ENCODE peak calls at places on chromosomes 5 and 9, in six cellular contexts. F is H1, K is H9, Z is IMR-90, Q is mesenchymal stem cell, H is neuronal stem cell. L is an unnamed sample.
A peak's percentile ranks its signal among the peaks of the same experiment; 100 is the strongest.

GRCh38 chr9:133534346-133535284 is at the start of gene ADAMTSL2:
- DNase-seq in F (no peak), K (peak; percentile 71), Z (peak; percentile 56), Q (peak; percentile 72), H (peak; percentile 44), L (no peak)

GRCh38 chr5:73747696-73748380 is 121.8 kb downstream of the ARHGEF28 start:
- DNase-seq in F (no peak), K (no peak), Z (no peak), Q (no peak), H (no peak), L (no peak)

GRCh38 chr9:124954255-124954654 is 13.4 kb upstream of the GOLGA1 start:
- DNase-seq in F (no peak), K (no peak), Z (peak; percentile 1), Q (no peak), H (no peak), L (no peak)

GRCh38 chr9:113633782-113634596 is 170.5 kb downstream of the RGS3 start:
- DNase-seq in F (no peak), K (no peak), Z (peak; percentile 36), Q (no peak), H (no peak), L (no peak)

GRCh38 chr5:140106101-140106500 is 7.8 kb upstream of the PURA start:
- DNase-seq in F (no peak), K (no peak), Z (no peak), Q (no peak), H (no peak), L (peak; percentile 9)

GRCh38 chr9:78001946-78002731 is 29.5 kb downstream of the GNAQ start:
- DNase-seq in F (no peak), K (no peak), Z (peak; percentile 34), Q (no peak), H (no peak), L (peak; percentile 25)

GRCh38 chr5:172488221-172488620 is 33.9 kb upstream of the SH3PXD2B start:
- DNase-seq in F (no peak), K (no peak), Z (no peak), Q (no peak), H (no peak), L (no peak)

GRCh38 chr5:80703291-80703690 is 48.5 kb upstream of the DHFR start:
- DNase-seq in F (no peak), K (no peak), Z (no peak), Q (no peak), H (no peak), L (peak; percentile 32)

GRCh38 chr5:150317048-150318003 is 14.6 kb upstream of the ARSI start:
- DNase-seq in F (no peak), K (peak; percentile 55), Z (peak; percentile 95), Q (peak; percentile 98), H (no peak), L (peak; percentile 97)

GRCh38 chr9:129322641-129323375 is 144.7 kb upstream of the IER5L start:
- DNase-seq in F (no peak), K (peak; percentile 21), Z (no peak), Q (no peak), H (no peak), L (no peak)

GRCh38 chr5:142925795-142926194 is 155.6 kb downstream of the ARHGAP26 start:
- DNase-seq in F (no peak), K (no peak), Z (peak; percentile 91), Q (peak; percentile 20), H (no peak), L (no peak)

GRCh38 chr5:146890733-146891440 is 12.3 kb upstream of the PPP2R2B start:
- DNase-seq in F (no peak), K (no peak), Z (no peak), Q (peak; percentile 5), H (no peak), L (no peak)

GRCh38 chr9:71326360-71326759 is 204.9 kb upstream of the TRPM3 start:
- DNase-seq in F (no peak), K (no peak), Z (no peak), Q (no peak), H (no peak), L (no peak)

GRCh38 chr5:151023047-151023615 is 2.7 kb downstream of the GPX3 start:
- DNase-seq in F (no peak), K (no peak), Z (peak; percentile 40), Q (no peak), H (no peak), L (no peak)

GRCh38 chr5:176407456-176408244 is 8.7 kb downstream of the CLTB start:
- DNase-seq in F (no peak), K (no peak), Z (no peak), Q (no peak), H (no peak), L (no peak)

GRCh38 chr9:74783408-74783807 is 104.3 kb downstream of the TRPM6 start:
- DNase-seq in F (no peak), K (no peak), Z (peak; percentile 69), Q (peak; percentile 24), H (no peak), L (peak; percentile 73)

GRCh38 chr9:106954974-106955850 is 92.2 kb downstream of the ZNF462 start:
- DNase-seq in F (no peak), K (no peak), Z (no peak), Q (no peak), H (no peak), L (no peak)

GRCh38 chr5:172110921-172111873 is 76.8 kb downstream of the STK10 start:
- DNase-seq in F (no peak), K (peak; percentile 45), Z (peak; percentile 56), Q (peak; percentile 83), H (no peak), L (peak; percentile 55)

GRCh38 chr5:138829341-138829740 is 45.8 kb downstream of the LRRTM2 start:
- DNase-seq in F (no peak), K (no peak), Z (peak; percentile 31), Q (peak; percentile 58), H (no peak), L (no peak)

GRCh38 chr9:130539473-130540223 is 39.7 kb upstream of the FUBP3 start:
- DNase-seq in F (no peak), K (no peak), Z (peak; percentile 54), Q (no peak), H (no peak), L (peak; percentile 72)

GRCh38 chr9:136848393-136849037 is 694 bp upstream of the PHPT1 start:
- DNase-seq in F (no peak), K (no peak), Z (no peak), Q (no peak), H (peak; percentile 27), L (peak; percentile 42)

GRCh38 chr5:142095651-142096330 is 12.8 kb upstream of the NDFIP1 start:
- DNase-seq in F (no peak), K (no peak), Z (no peak), Q (no peak), H (no peak), L (no peak)

DNA sequence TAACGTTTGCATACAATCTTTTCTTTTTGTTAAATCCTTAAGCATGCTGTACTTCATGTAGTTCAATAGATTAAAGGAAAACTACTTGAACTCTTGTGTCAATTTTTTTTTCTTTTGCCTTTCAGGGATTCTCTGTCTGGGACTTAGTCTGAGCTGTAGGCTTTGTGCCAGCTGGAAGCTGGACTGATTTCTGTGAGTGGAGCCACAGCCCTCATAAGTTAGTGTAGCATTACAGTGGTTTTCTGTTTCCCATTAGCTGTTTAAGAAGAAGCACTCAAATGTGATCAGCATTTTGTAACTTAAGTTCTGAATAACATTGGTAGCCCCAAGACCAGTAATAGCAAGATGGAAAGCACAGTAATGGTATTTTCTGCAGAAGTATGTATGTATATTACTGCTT is 330.6 kb upstream of the MEF2C start:
- DNase-seq in F (no peak), K (no peak), Z (peak; percentile 60), Q (peak; percentile 13), H (no peak), L (no peak)
- H2BK120ac ChIP-seq in F (no peak overlapping the region), K (no peak overlapping the region), Z (no peak overlapping the region), Q (no peak overlapping the region), H (no peak overlapping the region), L (no peak overlapping the region)

GRCh38 chr5:156328766-156329165 is 1.8 kb downstream of the SGCD start:
- DNase-seq in F (no peak), K (no peak), Z (no peak), Q (no peak), H (no peak), L (no peak)
- H4K91ac ChIP-seq in F (no peak overlapping the region), K (no peak overlapping the region), Z (peak overlapping the region; percentile 54), Q (no peak overlapping the region), H (no peak overlapping the region), L (no peak overlapping the region)

DNA sequence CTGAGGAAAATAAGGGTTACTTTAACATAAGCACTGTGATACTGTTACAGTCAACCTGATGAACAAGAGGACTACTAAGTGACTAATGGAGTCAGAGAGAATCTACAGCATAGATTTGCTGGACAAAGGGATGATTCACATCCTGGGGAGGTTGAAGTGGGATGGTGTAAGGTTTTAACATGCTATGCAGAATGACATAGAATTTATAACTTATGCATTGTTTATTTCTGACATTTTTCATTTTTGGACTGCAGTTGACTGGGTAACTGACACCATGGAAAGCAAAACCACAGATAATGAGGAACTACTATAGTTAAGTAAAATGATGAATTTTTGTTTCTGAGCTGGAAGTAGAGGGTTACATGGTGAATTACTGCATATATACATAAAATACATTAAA is 389.2 kb downstream of the MAT2B start:
- DNase-seq in F (no peak), K (no peak), Z (peak; percentile 94), Q (peak; percentile 77), H (no peak), L (no peak)
- H3K27ac ChIP-seq in F (no peak overlapping the region), K (no peak overlapping the region), Z (no peak overlapping the region), Q (no peak overlapping the region), H (no peak overlapping the region), L (no peak overlapping the region)

DNA sequence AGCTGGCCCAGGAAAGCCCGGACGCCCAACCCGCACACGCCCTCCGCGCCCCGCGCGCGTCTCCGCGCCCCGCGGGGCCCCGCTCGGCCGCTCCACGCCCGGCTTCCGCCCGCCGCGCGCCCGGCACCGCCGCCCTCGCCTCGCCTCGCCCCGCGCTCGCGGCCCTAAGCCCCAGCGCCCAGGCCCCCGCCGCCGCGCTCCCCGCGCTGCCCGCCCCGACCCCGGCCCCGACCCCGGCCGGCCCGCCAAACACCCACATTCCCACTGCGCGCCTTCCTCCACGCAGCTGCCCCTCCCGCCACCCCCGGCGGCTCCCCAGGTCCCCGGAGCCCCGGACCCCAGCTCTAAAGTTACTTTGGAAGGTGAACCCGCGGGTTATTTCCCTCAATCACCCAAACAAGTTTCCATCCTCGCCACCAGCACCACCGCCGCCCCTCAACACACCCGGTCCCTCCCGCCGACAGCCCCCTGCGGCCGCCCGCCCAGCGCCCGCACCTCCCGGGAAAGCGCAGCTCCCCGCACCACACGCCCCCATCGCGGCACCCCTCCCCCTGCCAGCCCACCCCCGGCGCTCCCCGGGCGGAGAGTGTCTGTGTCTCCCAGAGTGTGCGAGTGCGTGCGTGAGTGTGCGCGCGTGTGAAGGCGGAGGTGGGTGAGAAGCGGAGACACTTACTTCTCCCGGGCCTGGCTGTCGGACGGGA is 439 bp downstream of the SSBP2 start:
- DNase-seq in F (no peak), K (no peak), Z (no peak), Q (no peak), H (no peak), L (no peak)
- H2BK120ac ChIP-seq in F (no peak overlapping the region), K (no peak overlapping the region), Z (peak overlapping the region; percentile 47), Q (peak overlapping the region; percentile 73), H (peak overlapping the region; percentile 81), L (no peak overlapping the region)

DNA sequence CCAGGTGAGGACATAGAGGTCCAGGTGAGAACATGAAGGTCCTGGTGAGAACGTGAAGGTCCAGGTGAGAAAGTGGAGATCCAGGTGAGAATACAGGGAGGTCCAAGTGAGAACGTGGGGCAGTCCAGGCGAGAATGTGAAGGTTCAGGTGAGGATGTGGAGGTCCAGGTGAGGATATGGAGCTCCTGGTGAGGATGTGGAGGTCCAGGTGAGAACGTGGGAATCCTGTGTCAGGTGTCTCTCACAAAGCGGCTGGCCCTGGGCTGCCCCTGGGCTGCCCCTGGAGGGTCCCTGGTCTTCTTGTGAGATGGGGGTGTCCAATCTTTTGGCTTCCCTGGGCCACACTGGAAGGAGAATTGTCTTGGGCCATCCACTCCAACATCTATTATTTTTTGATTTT is 133.4 kb downstream of the MRPL36 start:
- DNase-seq in F (no peak), K (peak; percentile 17), Z (no peak), Q (no peak), H (no peak), L (no peak)
- H4K91ac ChIP-seq in F (no peak overlapping the region), K (no peak overlapping the region), Z (no peak overlapping the region), Q (no peak overlapping the region), H (peak overlapping the region; percentile 92), L (no peak overlapping the region)

GRCh38 chr5:159031513-159031912 is 68.2 kb downstream of the EBF1 start:
- DNase-seq in F (no peak), K (no peak), Z (peak; percentile 57), Q (peak; percentile 57), H (no peak), L (no peak)
- H3K27ac ChIP-seq in F (no peak overlapping the region), K (no peak overlapping the region), Z (no peak overlapping the region), Q (no peak overlapping the region), H (peak overlapping the region; percentile 0), L (no peak overlapping the region)